ENCODE peak calls at places on chromosomes 11 and 22, in four cellular contexts. U is tibial nerve, E is A549, H is H1. K is an unnamed sample. For H3K4me1, the result is how much of the 10 kb centered on the place peaks cover.

GRCh38 chr11:8732748-8733241 is 50.2 kb downstream of the RPL27A start:
- DNase-seq in U (no peak), E (no peak), H (no peak), K (peak)

GRCh38 chr11:63592975-63593395 is 21.2 kb downstream of the PLAAT3 start:
- DNase-seq in U (no peak), E (peak), H (peak), K (no peak)

GRCh38 chr11:2652857-2653643 is 46.7 kb downstream of the KCNQ1OT1 start:
- DNase-seq in U (no peak), E (no peak), H (no peak), K (peak)

GRCh38 chr11:116657842-116658825 is 114.7 kb downstream of the BUD13 start:
- DNase-seq in U (no peak), E (peak), H (no peak), K (no peak)

GRCh38 chr11:102469196-102469821 is 16.7 kb upstream of the TMEM123 start:
- DNase-seq in U (no peak), E (no peak), H (no peak), K (no peak)

GRCh38 chr11:48154162-48154561 is 62.4 kb upstream of the OR4B1 start:
- DNase-seq in U (no peak), E (no peak), H (no peak), K (no peak)

GRCh38 chr11:122170815-122171475 is 54.9 kb upstream of the BLID start:
- DNase-seq in U (no peak), E (peak), H (no peak), K (no peak)

GRCh38 chr11:131056036-131056435 is 139.8 kb upstream of the SNX19 start:
- DNase-seq in U (no peak), E (no peak), H (no peak), K (no peak)

GRCh38 chr11:93031386-93031785 is 61.9 kb downstream of the MTNR1B start:
- DNase-seq in U (no peak), E (no peak), H (no peak), K (no peak)

GRCh38 chr11:38791346-38791961 is 2193.4 kb upstream of the RAG2 start:
- DNase-seq in U (peak), E (peak), H (no peak), K (no peak)

GRCh38 chr11:122365545-122366380 is 249.7 kb upstream of the BLID start:
- DNase-seq in U (no peak), E (no peak), H (no peak), K (no peak)

GRCh38 chr11:121416909-121417567 is 35.1 kb upstream of the SORL1 start:
- DNase-seq in U (peak), E (peak), H (no peak), K (peak)

GRCh38 chr11:74673956-74674355 is 57.3 kb downstream of the CHRDL2 start:
- DNase-seq in U (no peak), E (peak), H (no peak), K (no peak)

GRCh38 chr11:2419638-2420501 is 19.3 kb downstream of the TSSC4 start:
- DNase-seq in U (peak), E (peak), H (peak), K (peak)

GRCh38 chr11:111923351-111923788 is 4.7 kb downstream of the C11orf52 start:
- DNase-seq in U (peak), E (no peak), H (no peak), K (no peak)

GRCh38 chr11:111193924-111194490 is 51.5 kb upstream of the POU2AF2 start:
- DNase-seq in U (no peak), E (no peak), H (no peak), K (no peak)

GRCh38 chr11:70067591-70068341 is 10.4 kb upstream of the ANO1 start:
- DNase-seq in U (no peak), E (no peak), H (peak), K (no peak)

GRCh38 chr22:43923631-43924548 is at the start of gene PNPLA3:
- DNase-seq in U (peak), E (peak), H (peak), K (peak)

GRCh38 chr22:46433318-46433717 is 97.8 kb downstream of the TRMU start:
- DNase-seq in U (no peak), E (no peak), H (no peak), K (no peak)

GRCh38 chr11:14672635-14673034 is 29.0 kb downstream of the PDE3B start:
- DNase-seq in U (no peak), E (no peak), H (no peak), K (no peak)

GRCh38 chr11:70381872-70382842 is 16.2 kb upstream of the CTTN start:
- DNase-seq in U (no peak), E (peak), H (no peak), K (no peak)

GRCh38 chr11:59625703-59626102 is 10.1 kb upstream of the OSBP start:
- DNase-seq in U (no peak), E (no peak), H (no peak), K (no peak)

GRCh38 chr11:117735350-117735977 is 61.6 kb downstream of the DSCAML1 start:
- DNase-seq in U (no peak), E (no peak), H (no peak), K (no peak)

GRCh38 chr11:127288926-127289325 is 288.4 kb upstream of the KIRREL3 start:
- DNase-seq in U (no peak), E (no peak), H (no peak), K (no peak)

GRCh38 chr11:46696212-46696558 is 4.2 kb downstream of the ARHGAP1 start:
- DNase-seq in U (no peak), E (no peak), H (no peak), K (no peak)

GRCh38 chr11:76735218-76735480 is 48.0 kb upstream of the TSKU start:
- DNase-seq in U (no peak), E (no peak), H (no peak), K (no peak)

GRCh38 chr11:12218909-12219308 is 108.5 kb downstream of the MICAL2 start:
- DNase-seq in U (no peak), E (no peak), H (no peak), K (no peak)

DNA sequence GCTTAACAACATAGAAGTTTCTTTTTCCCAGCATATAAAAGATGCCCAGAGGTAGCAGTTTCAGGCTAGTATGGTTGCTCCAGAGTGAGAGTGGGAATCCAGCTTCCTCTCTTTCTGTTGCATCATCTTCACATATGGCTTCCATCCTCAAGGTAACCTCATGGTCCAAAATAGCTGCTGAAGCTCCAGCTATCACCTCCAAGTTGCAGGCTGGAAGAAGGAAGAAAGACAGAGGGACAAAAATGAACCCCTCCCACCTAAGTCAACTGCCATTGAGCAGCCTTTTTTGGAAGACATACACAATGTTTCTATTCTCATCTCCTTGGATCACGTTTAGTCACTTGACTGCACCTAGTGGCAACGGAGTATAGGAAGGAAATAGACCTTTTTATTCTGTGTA is 5.3 kb downstream of the CSF2RB start:
- DNase-seq in U (no peak), E (no peak), H (no peak), K (no peak)
- H3K4me1 ChIP-seq in U (under half), E (under half), H (under half), K (under half)

GRCh38 chr22:36419177-36419911 is 31.6 kb upstream of the MYH9 start:
- DNase-seq in U (peak), E (no peak), H (peak), K (peak)

GRCh38 chr22:36422287-36423014 is 34.7 kb upstream of the MYH9 start:
- DNase-seq in U (no peak), E (no peak), H (no peak), K (no peak)

GRCh38 chr22:36423461-36424404 is 36.0 kb upstream of the MYH9 start:
- DNase-seq in U (no peak), E (no peak), H (no peak), K (no peak)

GRCh38 chr22:36417281-36417686 is 29.5 kb upstream of the MYH9 start:
- DNase-seq in U (no peak), E (no peak), H (no peak), K (no peak)

GRCh38 chr22:36419912-36420882 is 32.4 kb upstream of the MYH9 start:
- DNase-seq in U (peak), E (no peak), H (no peak), K (no peak)
- H3K4me3 ChIP-seq in U (peak), E (no peak), H (no peak), K (peak)

GRCh38 chr11:71453021-71453910 is at the start of gene NADSYN1:
- DNase-seq in U (peak), E (peak), H (peak), K (peak)
- TF ChIP-seq POLR2A in U (peak), E (peak), H (peak), K (peak)

DNA sequence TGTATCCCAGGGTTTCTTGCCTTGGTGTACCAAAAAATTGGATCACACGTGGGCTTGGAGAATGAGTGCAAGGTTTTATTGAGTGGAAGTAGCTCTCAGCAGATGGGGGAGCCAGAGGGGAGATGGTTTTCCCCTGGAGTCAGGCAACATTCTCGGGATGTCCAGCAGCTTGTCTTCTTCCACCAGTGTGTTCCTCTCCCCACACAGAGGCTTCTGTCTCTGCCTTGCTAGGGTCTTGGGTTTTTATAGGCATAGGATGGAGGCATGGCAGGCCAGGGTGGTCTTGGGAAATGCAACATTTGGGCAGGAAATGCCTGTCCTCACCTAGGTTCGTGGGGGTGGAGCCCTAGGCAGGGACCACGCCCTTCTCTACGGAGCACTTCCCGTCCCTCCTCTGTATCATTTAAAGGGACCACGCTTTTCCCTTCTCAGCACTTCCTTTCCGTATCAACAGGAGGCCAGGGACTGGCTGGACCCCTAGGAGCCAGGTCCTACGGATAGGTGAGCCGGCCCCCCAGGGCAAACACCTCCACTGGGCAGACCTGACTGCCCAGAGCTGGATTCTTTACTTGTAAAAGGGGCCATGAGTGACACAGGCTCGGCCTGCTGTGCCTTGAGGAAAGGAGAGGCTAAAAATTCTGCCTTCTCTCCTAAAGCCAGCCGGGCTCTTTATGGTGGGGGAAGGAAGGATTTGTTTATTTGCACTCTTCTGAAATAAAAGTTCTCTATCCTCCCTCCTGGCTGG is 55.3 kb upstream of the CCDC188 start:
- DNase-seq in U (peak), E (peak), H (no peak), K (peak)
- H3K4me1 ChIP-seq in U (under half), E (under half), H (under half), K (under half)

DNA sequence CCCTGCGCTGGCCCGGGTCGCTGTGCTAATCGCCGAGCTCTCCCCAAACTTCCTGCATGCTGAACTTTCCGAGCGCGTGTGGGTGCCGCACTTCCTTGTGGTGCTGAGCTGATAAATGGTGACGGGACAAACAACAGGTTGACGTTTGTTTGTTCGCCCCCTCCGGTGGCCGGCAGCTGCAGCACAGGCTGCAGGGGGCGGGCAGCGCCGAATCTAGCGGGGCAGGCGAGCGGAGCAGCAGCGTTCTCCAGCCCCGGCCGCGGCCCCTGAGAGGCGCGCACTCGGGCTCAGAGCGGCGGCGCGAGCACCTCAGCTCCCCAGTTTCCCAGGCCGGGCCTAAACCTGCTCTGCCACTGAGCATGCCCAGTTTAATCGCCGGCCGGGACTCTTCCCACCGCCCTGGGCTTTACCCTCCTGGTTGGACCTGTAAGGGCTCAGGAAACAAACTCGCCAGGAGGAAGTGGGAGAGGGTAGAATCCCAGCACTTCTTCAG is at the start of gene PDGFD:
- DNase-seq in U (peak), E (peak), H (peak), K (peak)
- H3K4me3 ChIP-seq in U (peak), E (peak), H (peak), K (peak)

DNA sequence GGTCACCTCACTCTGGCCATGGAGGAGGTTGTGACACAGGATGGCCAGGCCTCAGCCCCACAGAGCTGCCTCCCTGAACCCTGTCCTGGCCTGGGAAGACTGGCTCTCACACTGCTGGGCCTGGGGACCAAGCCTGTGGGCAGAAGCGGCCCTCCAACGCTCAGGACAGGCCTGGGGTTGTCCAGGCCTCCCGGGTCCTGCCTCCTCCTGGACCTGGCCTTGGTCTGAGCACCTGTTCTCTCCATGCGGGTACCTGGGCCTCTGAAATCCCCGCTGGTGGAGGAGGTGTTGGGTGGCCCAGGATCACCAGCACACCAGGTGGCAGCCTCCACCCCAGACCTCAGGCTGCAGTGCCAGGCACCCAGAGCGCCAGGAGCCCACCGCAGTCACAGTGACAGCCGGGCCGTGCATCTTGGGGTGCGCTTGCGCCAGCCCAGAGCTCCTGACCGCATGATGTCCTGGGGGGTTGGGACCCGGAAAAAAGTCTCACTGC is 16.1 kb upstream of the PIM3 start:
- DNase-seq in U (no peak), E (peak), H (no peak), K (no peak)
- TF ChIP-seq POLR2A in U (no peak), E (no peak), H (no peak), K (no peak)

DNA sequence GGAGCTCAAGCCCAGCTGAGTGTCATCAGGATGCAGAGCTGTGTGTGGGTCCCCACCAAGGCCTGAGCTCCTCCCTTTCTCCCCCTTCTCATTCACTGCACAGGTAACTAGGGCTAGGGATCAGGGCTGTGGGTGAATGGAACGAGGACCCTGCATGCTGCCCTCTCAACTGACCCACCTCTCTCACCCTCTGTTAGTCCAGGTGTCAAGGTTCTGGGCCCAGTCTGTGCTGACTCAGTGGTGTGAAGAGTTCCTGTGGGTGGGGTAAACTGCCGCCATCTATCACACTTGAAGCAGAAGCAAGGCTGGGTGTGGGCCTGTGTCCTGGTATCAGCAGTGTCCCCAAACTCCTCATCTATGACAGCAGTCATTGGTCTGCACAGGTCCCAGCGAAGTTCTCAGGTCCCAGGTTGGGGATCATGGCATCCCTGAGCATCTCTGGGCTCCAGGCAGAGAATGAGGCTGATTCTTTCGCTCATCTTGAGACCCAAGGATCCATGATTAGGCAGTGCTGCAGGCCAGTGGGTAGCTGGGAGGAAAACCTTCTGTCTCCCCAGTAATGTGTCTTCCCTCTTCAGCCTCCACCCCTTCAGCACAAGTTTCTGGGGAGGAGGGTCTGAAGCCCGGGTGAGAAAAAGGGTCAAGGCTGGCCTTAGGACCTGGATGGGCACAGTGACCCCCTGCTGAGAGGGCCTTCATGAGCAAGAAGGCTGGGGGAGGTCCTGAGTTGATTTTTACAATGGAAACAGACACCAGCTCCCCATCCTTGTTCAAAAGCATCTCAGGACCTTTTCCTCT is 109.8 kb downstream of the ZNF280B start:
- DNase-seq in U (no peak), E (no peak), H (no peak), K (no peak)
- H3K4me1 ChIP-seq in U (under half), E (under half), H (under half), K (under half)

K was measured in ovary.